ENCODE peak calls at places on chromosome 18, in eight cellular contexts. F is GM20000, T is thoracic aorta, E is K562, R is lower leg skin, W is cardiac fibroblast, J is uterus, U is GM10248. A is an unnamed sample.

GRCh38 chr18:23136326-23137092 is 1.2 kb downstream of the CABLES1 start:
- DNase-seq in U (peak; percentile 61), J (peak; percentile 52), R (no peak), F (peak; percentile 66), T (no peak), W (peak; percentile 35), E (no peak), A (peak; percentile 64)

GRCh38 chr18:38576349-38576748 is 1010.8 kb upstream of the CELF4 start:
- DNase-seq in W (no peak), J (no peak), U (no peak), T (no peak), E (no peak), F (no peak), R (no peak), A (no peak)

GRCh38 chr18:55317832-55318231 is 270.2 kb downstream of the TCF4 start:
- DNase-seq in W (no peak), U (no peak), E (no peak), T (no peak), F (no peak), J (no peak), R (no peak), A (no peak)

GRCh38 chr18:55485666-55486065 is 102.3 kb downstream of the TCF4 start:
- DNase-seq in R (no peak), T (no peak), W (peak; percentile 60), F (no peak), J (no peak), U (no peak), E (no peak), A (no peak)

GRCh38 chr18:76252880-76253279 is 242.2 kb downstream of the ZNF516 start:
- DNase-seq in R (no peak), U (no peak), W (no peak), J (no peak), F (no peak), T (no peak), E (peak; percentile 6), A (no peak)

GRCh38 chr18:25422230-25422629 is 70.3 kb upstream of the ZNF521 start:
- DNase-seq in W (no peak), U (no peak), T (no peak), E (no peak), J (no peak), R (no peak), F (no peak), A (no peak)

GRCh38 chr18:13541621-13542519 is 184.5 kb downstream of the FAM210A start:
- DNase-seq in F (no peak), W (no peak), U (no peak), J (peak; percentile 74), T (no peak), R (no peak), E (no peak), A (no peak)

GRCh38 chr18:56984731-56985130 is 162.2 kb upstream of the BOD1L2 start:
- DNase-seq in T (no peak), F (no peak), W (no peak), R (no peak), E (no peak), U (no peak), J (no peak), A (no peak)

GRCh38 chr18:80046431-80046830 is 12.2 kb downstream of the RBFA start:
- DNase-seq in J (no peak), E (no peak), T (no peak), F (no peak), U (no peak), R (no peak), W (no peak), A (no peak)

GRCh38 chr18:79257480-79257879 is 138.2 kb upstream of the NFATC1 start:
- DNase-seq in J (no peak), W (no peak), U (no peak), F (no peak), T (no peak), R (no peak), E (no peak), A (no peak)

GRCh38 chr18:43571078-43571689 is 293.9 kb upstream of the SYT4 start:
- DNase-seq in W (peak; percentile 66), J (peak; percentile 33), R (no peak), E (peak; percentile 17), F (peak; percentile 39), U (no peak), T (no peak), A (peak; percentile 20)

GRCh38 chr18:63832470-63832869 is 55.0 kb upstream of the SERPINB2 start:
- DNase-seq in R (no peak), F (peak; percentile 15), U (peak; percentile 20), T (no peak), J (no peak), W (no peak), E (no peak), A (no peak)

GRCh38 chr18:54284967-54285785 is 15.9 kb downstream of the POLI start:
- DNase-seq in U (peak; percentile 75), T (no peak), J (no peak), E (peak; percentile 14), R (no peak), W (peak; percentile 42), F (peak; percentile 79), A (peak; percentile 62)

GRCh38 chr18:76262956-76263955 is 231.8 kb downstream of the ZNF516 start:
- DNase-seq in T (no peak), U (no peak), W (no peak), J (peak; percentile 65), E (no peak), F (no peak), R (no peak), A (no peak)

GRCh38 chr18:39749154-39749553 is 2183.6 kb upstream of the CELF4 start:
- DNase-seq in J (no peak), T (no peak), F (no peak), U (no peak), W (no peak), R (no peak), E (no peak), A (no peak)

GRCh38 chr18:78913830-78914585 is 65.6 kb upstream of the SALL3 start:
- DNase-seq in T (no peak), U (no peak), E (no peak), J (no peak), R (no peak), F (no peak), W (no peak), A (no peak)

DNA sequence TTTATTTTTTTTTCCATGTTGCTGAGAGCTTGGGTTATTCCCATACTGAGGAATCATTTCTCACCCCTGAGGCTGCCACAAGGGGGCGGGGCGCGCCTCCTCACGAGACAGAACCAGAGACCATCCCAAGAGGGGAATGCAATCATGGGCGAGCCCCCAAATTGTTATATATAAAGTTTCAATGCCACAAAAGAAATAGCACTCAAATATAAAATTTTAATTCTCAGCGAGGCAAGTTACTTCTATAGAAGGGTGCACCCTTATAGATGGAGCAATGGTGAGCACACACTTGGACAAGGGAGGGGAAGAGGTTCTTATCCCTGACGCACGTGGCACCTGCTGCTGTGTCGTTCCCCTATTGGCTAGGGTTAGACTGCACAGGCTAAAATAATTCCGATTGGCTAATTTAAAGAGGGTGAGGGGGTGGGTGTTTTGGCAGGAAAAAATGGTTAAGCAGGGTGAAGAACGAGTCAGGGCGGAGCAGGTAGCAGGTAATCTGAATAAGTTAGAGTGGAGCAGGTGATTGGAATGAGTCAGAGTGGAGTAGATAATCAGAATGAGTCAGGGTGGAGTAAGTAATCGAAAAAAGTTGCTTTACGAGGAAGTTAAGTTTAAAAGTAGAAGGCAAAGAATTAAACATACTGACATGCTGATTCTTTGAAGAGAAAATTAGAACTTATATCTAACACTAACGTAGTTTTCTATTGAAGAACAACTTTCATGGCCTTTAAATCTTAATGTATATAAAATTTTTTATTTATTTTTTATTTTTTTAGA is 177.5 kb downstream of the MTCL1 start:
- DNase-seq in F (no peak), T (no peak), R (no peak), J (no peak), W (no peak), E (peak; percentile 82), U (no peak), A (no peak)
- TF ChIP-seq CTCF in F (no peak), T (no peak), R (no peak), J (no peak), W (peak; percentile 6), E (peak; percentile 76), U (no peak), A (peak; percentile 13)

DNA sequence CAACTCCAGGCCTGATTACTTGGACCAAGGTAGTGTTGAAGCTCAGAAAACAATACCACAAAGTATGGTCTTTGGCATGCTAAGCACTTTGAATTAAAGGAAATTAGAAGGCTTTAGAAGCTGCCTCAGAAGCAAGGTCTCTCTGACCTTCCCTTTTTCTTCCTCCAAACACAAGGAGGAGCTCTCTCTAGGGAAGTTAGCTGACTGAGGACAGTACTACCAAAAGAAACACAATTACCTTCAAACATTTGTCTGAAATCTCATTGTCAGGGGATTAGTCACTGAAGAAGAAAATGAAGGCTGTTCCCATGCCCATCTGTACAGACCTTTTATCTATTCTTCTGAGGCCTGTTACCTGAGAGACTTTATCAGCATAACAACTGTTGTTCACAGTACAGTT is 279.3 kb downstream of the CDH20 start:
- DNase-seq in U (no peak), J (no peak), T (no peak), W (no peak), F (no peak), E (no peak), R (no peak), A (no peak)
- TF ChIP-seq CTCF in U (no peak), J (no peak), T (no peak), W (peak; percentile 28), F (no peak), E (no peak), R (no peak), A (no peak)

GRCh38 chr18:32889620-32890593 is 117.1 kb upstream of the KLHL14 start:
- DNase-seq in R (no peak), T (no peak), W (no peak), E (no peak), F (no peak), U (no peak), J (no peak), A (no peak)

GRCh38 chr18:32896781-32897547 is 124.1 kb upstream of the KLHL14 start:
- DNase-seq in J (no peak), R (no peak), E (no peak), W (peak; percentile 11), F (no peak), T (no peak), U (no peak), A (no peak)

GRCh38 chr18:32891130-32891529 is 118.3 kb upstream of the KLHL14 start:
- DNase-seq in W (no peak), U (no peak), F (no peak), R (no peak), J (no peak), T (no peak), E (no peak), A (no peak)

GRCh38 chr18:32891797-32892196 is 119.0 kb upstream of the KLHL14 start:
- DNase-seq in W (no peak), U (no peak), F (no peak), E (no peak), R (no peak), T (no peak), J (no peak), A (no peak)

DNA sequence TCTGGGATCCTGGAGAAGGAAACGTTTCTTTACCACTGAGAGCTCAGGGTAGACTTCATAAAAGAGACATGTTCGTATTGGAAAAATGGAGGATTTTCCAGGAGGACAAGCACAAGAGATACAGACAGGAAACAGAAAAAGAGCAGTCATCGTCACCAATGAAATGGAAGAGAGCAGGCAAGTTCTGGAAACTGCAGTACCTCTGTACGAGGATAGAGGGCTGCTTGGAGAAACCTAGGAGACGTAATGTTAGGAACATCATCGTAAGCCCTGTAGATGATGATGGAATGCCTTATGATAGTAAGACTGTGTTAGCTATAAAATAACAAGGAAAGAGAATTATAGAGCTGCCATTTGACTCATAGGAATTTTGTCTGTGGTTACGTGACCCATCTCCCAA is 121.1 kb upstream of the KLHL14 start:
- DNase-seq in W (no peak), R (no peak), U (no peak), J (no peak), F (no peak), E (no peak), T (no peak), A (no peak)
- TF ChIP-seq CTCF in W (peak; percentile 27), R (no peak), U (no peak), J (no peak), F (no peak), E (no peak), T (no peak), A (no peak)

GRCh38 chr18:72634500-72634899 is 90.4 kb upstream of the CBLN2 start:
- DNase-seq in E (no peak), J (no peak), F (no peak), U (no peak), R (no peak), W (no peak), T (no peak), A (no peak)
- TF ChIP-seq CTCF in E (no peak), J (no peak), F (no peak), U (no peak), R (no peak), W (no peak), T (no peak), A (no peak)

A was measured in GM13977.